ENCODE peak calls at places on chromosomes 7 and 10, in nine cellular contexts. One of them, this sample, is unnamed. For H3K36me3, the result is how much of the 10 kb centered on the place peaks cover.

GRCh38 chr10:2604891-2605290 is 462.5 kb upstream of the PFKP start:
- DNase-seq in GM23248: no peak
- DNase-seq in HepG2: no peak
- DNase-seq in colonic mucosa: no peak
- DNase-seq in BJ: no peak
- DNase-seq in transverse colon: no peak
- DNase-seq in heart right ventricle: no peak
- DNase-seq in neuronal stem cell: no peak
- DNase-seq in cardiac muscle cell: no peak
- DNase-seq in this sample: no peak

GRCh38 chr10:79054203-79055099 is 14.3 kb upstream of the ZMIZ1 start:
- DNase-seq in GM23248: no peak
- DNase-seq in HepG2: peak
- DNase-seq in colonic mucosa: peak
- DNase-seq in BJ: no peak
- DNase-seq in transverse colon: peak
- DNase-seq in heart right ventricle: no peak
- DNase-seq in neuronal stem cell: no peak
- DNase-seq in cardiac muscle cell: no peak
- DNase-seq in this sample: no peak

GRCh38 chr10:102814456-102814871 is 22.7 kb downstream of the CYP17A1 start:
- DNase-seq in GM23248: no peak
- DNase-seq in HepG2: peak
- DNase-seq in colonic mucosa: no peak
- DNase-seq in BJ: no peak
- DNase-seq in transverse colon: no peak
- DNase-seq in heart right ventricle: peak
- DNase-seq in neuronal stem cell: no peak
- DNase-seq in cardiac muscle cell: no peak
- DNase-seq in this sample: no peak

GRCh38 chr7:37109853-37110252 is 338.8 kb downstream of the ELMO1 start:
- DNase-seq in GM23248: no peak
- DNase-seq in HepG2: peak
- DNase-seq in colonic mucosa: no peak
- DNase-seq in BJ: no peak
- DNase-seq in transverse colon: no peak
- DNase-seq in heart right ventricle: no peak
- DNase-seq in neuronal stem cell: no peak
- DNase-seq in cardiac muscle cell: peak
- DNase-seq in this sample: no peak

GRCh38 chr10:61463035-61463909 is 10.1 kb upstream of the TMEM26 start:
- DNase-seq in GM23248: peak
- DNase-seq in HepG2: no peak
- DNase-seq in colonic mucosa: no peak
- DNase-seq in BJ: peak
- DNase-seq in transverse colon: no peak
- DNase-seq in heart right ventricle: no peak
- DNase-seq in neuronal stem cell: no peak
- DNase-seq in cardiac muscle cell: no peak
- DNase-seq in this sample: peak

GRCh38 chr7:159060440-159060839 is 84.2 kb downstream of the VIPR2 start:
- DNase-seq in GM23248: no peak
- DNase-seq in HepG2: no peak
- DNase-seq in colonic mucosa: no peak
- DNase-seq in BJ: no peak
- DNase-seq in transverse colon: no peak
- DNase-seq in heart right ventricle: no peak
- DNase-seq in neuronal stem cell: no peak
- DNase-seq in cardiac muscle cell: no peak
- DNase-seq in this sample: no peak

GRCh38 chr7:92609921-92610518 is 19.8 kb upstream of the FAM133B start:
- DNase-seq in GM23248: peak
- DNase-seq in HepG2: no peak
- DNase-seq in colonic mucosa: no peak
- DNase-seq in BJ: no peak
- DNase-seq in transverse colon: no peak
- DNase-seq in heart right ventricle: no peak
- DNase-seq in neuronal stem cell: no peak
- DNase-seq in cardiac muscle cell: no peak
- DNase-seq in this sample: no peak

GRCh38 chr10:114825513-114826253 is 4.1 kb downstream of the FHIP2A start:
- DNase-seq in GM23248: peak
- DNase-seq in HepG2: no peak
- DNase-seq in colonic mucosa: no peak
- DNase-seq in BJ: peak
- DNase-seq in transverse colon: no peak
- DNase-seq in heart right ventricle: no peak
- DNase-seq in neuronal stem cell: no peak
- DNase-seq in cardiac muscle cell: no peak
- DNase-seq in this sample: peak

GRCh38 chr10:69958232-69958902 is 94.3 kb upstream of the MACROH2A2 start:
- DNase-seq in GM23248: peak
- DNase-seq in HepG2: peak
- DNase-seq in colonic mucosa: peak
- DNase-seq in BJ: no peak
- DNase-seq in transverse colon: no peak
- DNase-seq in heart right ventricle: no peak
- DNase-seq in neuronal stem cell: no peak
- DNase-seq in cardiac muscle cell: peak
- DNase-seq in this sample: no peak

GRCh38 chr7:121447191-121447920 is 51.2 kb upstream of the FAM3C start:
- DNase-seq in GM23248: peak
- DNase-seq in HepG2: no peak
- DNase-seq in colonic mucosa: no peak
- DNase-seq in BJ: no peak
- DNase-seq in transverse colon: no peak
- DNase-seq in heart right ventricle: no peak
- DNase-seq in neuronal stem cell: no peak
- DNase-seq in cardiac muscle cell: no peak
- DNase-seq in this sample: no peak

GRCh38 chr10:124283215-124284046 is 135.3 kb downstream of the OAT start:
- DNase-seq in GM23248: no peak
- DNase-seq in HepG2: no peak
- DNase-seq in colonic mucosa: no peak
- DNase-seq in BJ: no peak
- DNase-seq in transverse colon: no peak
- DNase-seq in heart right ventricle: no peak
- DNase-seq in neuronal stem cell: no peak
- DNase-seq in cardiac muscle cell: no peak
- DNase-seq in this sample: no peak

GRCh38 chr7:30789334-30789711 is 18.1 kb downstream of the MINDY4 start:
- DNase-seq in GM23248: peak
- DNase-seq in HepG2: no peak
- DNase-seq in colonic mucosa: no peak
- DNase-seq in BJ: peak
- DNase-seq in transverse colon: no peak
- DNase-seq in heart right ventricle: no peak
- DNase-seq in neuronal stem cell: no peak
- DNase-seq in cardiac muscle cell: no peak
- DNase-seq in this sample: peak

GRCh38 chr10:110207805-110208613 is 604 bp downstream of the MXI1 start:
- DNase-seq in GM23248: peak
- DNase-seq in HepG2: no peak
- DNase-seq in colonic mucosa: peak
- DNase-seq in BJ: no peak
- DNase-seq in transverse colon: peak
- DNase-seq in heart right ventricle: peak
- DNase-seq in neuronal stem cell: peak
- DNase-seq in cardiac muscle cell: peak
- DNase-seq in this sample: peak

GRCh38 chr7:130831817-130832481 is 97.9 kb upstream of the KLF14 start:
- DNase-seq in GM23248: peak
- DNase-seq in HepG2: peak
- DNase-seq in colonic mucosa: no peak
- DNase-seq in BJ: no peak
- DNase-seq in transverse colon: no peak
- DNase-seq in heart right ventricle: no peak
- DNase-seq in neuronal stem cell: peak
- DNase-seq in cardiac muscle cell: peak
- DNase-seq in this sample: no peak

GRCh38 chr10:47438857-47439474 is 44.9 kb downstream of the ANXA8 start:
- DNase-seq in GM23248: peak
- DNase-seq in HepG2: peak
- DNase-seq in colonic mucosa: peak
- DNase-seq in BJ: no peak
- DNase-seq in transverse colon: peak
- DNase-seq in heart right ventricle: no peak
- DNase-seq in neuronal stem cell: peak
- DNase-seq in cardiac muscle cell: peak
- DNase-seq in this sample: no peak

GRCh38 chr10:101330236-101331225 is 23.4 kb upstream of the BTRC start:
- DNase-seq in GM23248: peak
- DNase-seq in HepG2: no peak
- DNase-seq in colonic mucosa: no peak
- DNase-seq in BJ: no peak
- DNase-seq in transverse colon: no peak
- DNase-seq in heart right ventricle: no peak
- DNase-seq in neuronal stem cell: no peak
- DNase-seq in cardiac muscle cell: no peak
- DNase-seq in this sample: no peak

GRCh38 chr10:16952010-16952550 is 134.9 kb upstream of the RSU1 start:
- DNase-seq in GM23248: no peak
- DNase-seq in HepG2: no peak
- DNase-seq in colonic mucosa: no peak
- DNase-seq in BJ: no peak
- DNase-seq in transverse colon: no peak
- DNase-seq in heart right ventricle: no peak
- DNase-seq in neuronal stem cell: no peak
- DNase-seq in cardiac muscle cell: no peak
- DNase-seq in this sample: no peak

GRCh38 chr7:141649865-141650499 is 52.0 kb downstream of the DENND11 start:
- DNase-seq in GM23248: peak
- DNase-seq in HepG2: peak
- DNase-seq in colonic mucosa: peak
- DNase-seq in BJ: peak
- DNase-seq in transverse colon: peak
- DNase-seq in heart right ventricle: no peak
- DNase-seq in neuronal stem cell: peak
- DNase-seq in cardiac muscle cell: peak
- DNase-seq in this sample: peak

GRCh38 chr10:100528123-100528884 is 1.4 kb downstream of the NDUFB8 start:
- DNase-seq in GM23248: no peak
- DNase-seq in HepG2: no peak
- DNase-seq in colonic mucosa: no peak
- DNase-seq in BJ: no peak
- DNase-seq in transverse colon: no peak
- DNase-seq in heart right ventricle: no peak
- DNase-seq in neuronal stem cell: no peak
- DNase-seq in cardiac muscle cell: no peak
- DNase-seq in this sample: no peak

GRCh38 chr10:45997994-45998763 is 25.9 kb downstream of the TIMM23 start:
- DNase-seq in GM23248: no peak
- DNase-seq in HepG2: peak
- DNase-seq in colonic mucosa: no peak
- DNase-seq in BJ: no peak
- DNase-seq in transverse colon: no peak
- DNase-seq in heart right ventricle: no peak
- DNase-seq in neuronal stem cell: no peak
- DNase-seq in cardiac muscle cell: no peak
- DNase-seq in this sample: no peak
- H3K36me3 ChIP-seq in GM23248: under half
- H3K36me3 ChIP-seq in HepG2: under half
- H3K36me3 ChIP-seq in colonic mucosa: under half
- H3K36me3 ChIP-seq in BJ: under half
- H3K36me3 ChIP-seq in transverse colon: under half
- H3K36me3 ChIP-seq in heart right ventricle: half or more
- H3K36me3 ChIP-seq in neuronal stem cell: half or more
- H3K36me3 ChIP-seq in cardiac muscle cell: under half
- H3K36me3 ChIP-seq in this sample: under half

DNA sequence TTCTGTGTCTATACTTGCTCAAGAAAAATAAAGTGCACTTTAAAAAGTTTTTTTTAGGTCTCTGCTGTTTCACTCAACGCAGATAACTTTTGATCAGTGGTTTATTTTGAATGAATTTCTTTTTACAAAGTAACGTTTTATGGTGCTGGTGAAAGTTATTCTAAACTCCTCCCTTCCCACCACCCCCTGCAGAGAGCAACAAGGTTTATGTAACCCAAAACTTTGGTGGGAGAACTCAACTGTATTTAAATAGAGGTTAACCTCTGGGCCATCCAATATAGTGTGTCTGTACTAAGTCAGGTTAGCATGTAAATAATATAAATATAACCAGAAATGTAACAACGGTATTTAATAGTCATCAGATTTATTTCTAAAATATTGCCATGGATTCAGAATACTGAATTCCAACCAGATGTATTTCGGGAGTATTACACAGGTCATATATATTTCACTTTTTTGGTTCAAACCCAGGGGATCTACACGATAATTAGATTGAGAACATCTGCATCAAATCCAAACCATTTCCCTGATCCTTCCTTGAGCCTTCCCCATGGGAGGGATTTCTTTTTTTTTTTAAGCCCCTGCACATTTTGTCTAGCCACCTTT is 3.9 kb upstream of the CUX1 start:
- DNase-seq in GM23248: no peak
- DNase-seq in HepG2: no peak
- DNase-seq in colonic mucosa: no peak
- DNase-seq in BJ: no peak
- DNase-seq in transverse colon: no peak
- DNase-seq in heart right ventricle: no peak
- DNase-seq in neuronal stem cell: no peak
- DNase-seq in cardiac muscle cell: no peak
- DNase-seq in this sample: no peak
- H3K4me3 ChIP-seq in GM23248: peak
- H3K4me3 ChIP-seq in HepG2: no peak
- H3K4me3 ChIP-seq in colonic mucosa: peak
- H3K4me3 ChIP-seq in BJ: peak
- H3K4me3 ChIP-seq in transverse colon: peak
- H3K4me3 ChIP-seq in heart right ventricle: peak
- H3K4me3 ChIP-seq in neuronal stem cell: no peak
- H3K4me3 ChIP-seq in cardiac muscle cell: peak
- H3K4me3 ChIP-seq in this sample: peak

DNA sequence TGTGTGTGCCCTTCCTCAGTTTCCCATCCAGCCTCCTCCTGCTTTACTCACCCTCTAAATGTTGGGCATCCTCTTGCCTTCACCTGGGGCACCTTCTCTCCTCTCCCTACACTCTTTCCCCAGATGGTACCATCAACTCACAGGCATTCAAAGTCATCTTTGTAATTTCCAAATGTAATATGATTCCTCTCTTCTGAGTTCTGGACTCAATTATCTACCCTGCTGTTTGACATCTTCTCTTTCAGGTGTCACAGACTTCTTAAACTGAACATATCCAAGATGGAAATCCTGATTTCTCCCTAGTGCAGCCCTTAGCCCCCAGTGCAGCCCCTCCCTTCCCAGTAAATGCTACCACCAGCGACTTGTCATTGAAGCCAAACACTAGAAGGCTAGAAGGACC is 422.8 kb downstream of the KCNMA1 start:
- DNase-seq in GM23248: no peak
- DNase-seq in HepG2: no peak
- DNase-seq in colonic mucosa: no peak
- DNase-seq in BJ: no peak
- DNase-seq in transverse colon: no peak
- DNase-seq in heart right ventricle: no peak
- DNase-seq in neuronal stem cell: no peak
- DNase-seq in cardiac muscle cell: no peak
- DNase-seq in this sample: no peak
- H3K36me3 ChIP-seq in GM23248: under half
- H3K36me3 ChIP-seq in HepG2: under half
- H3K36me3 ChIP-seq in colonic mucosa: under half
- H3K36me3 ChIP-seq in BJ: under half
- H3K36me3 ChIP-seq in transverse colon: under half
- H3K36me3 ChIP-seq in heart right ventricle: under half
- H3K36me3 ChIP-seq in neuronal stem cell: under half
- H3K36me3 ChIP-seq in cardiac muscle cell: under half
- H3K36me3 ChIP-seq in this sample: under half

GRCh38 chr10:44387853-44388251 is 3.0 kb upstream of the CXCL12 start:
- DNase-seq in GM23248: no peak
- DNase-seq in HepG2: no peak
- DNase-seq in colonic mucosa: peak
- DNase-seq in BJ: no peak
- DNase-seq in transverse colon: no peak
- DNase-seq in heart right ventricle: no peak
- DNase-seq in neuronal stem cell: no peak
- DNase-seq in cardiac muscle cell: no peak
- DNase-seq in this sample: no peak
- H3K4me3 ChIP-seq in GM23248: no peak
- H3K4me3 ChIP-seq in HepG2: no peak
- H3K4me3 ChIP-seq in colonic mucosa: no peak
- H3K4me3 ChIP-seq in BJ: no peak
- H3K4me3 ChIP-seq in transverse colon: no peak
- H3K4me3 ChIP-seq in heart right ventricle: no peak
- H3K4me3 ChIP-seq in neuronal stem cell: no peak
- H3K4me3 ChIP-seq in cardiac muscle cell: no peak
- H3K4me3 ChIP-seq in this sample: no peak